ENCODE peak calls at places on chromosomes 13 and 19, in nine cellular contexts. Q is cardiac muscle cell, S is nephron progenitor cell, I is SK-N-SH, J is progenitor cell of endocrine pancreas, N is heart right ventricle, R is lower leg skin, T is right atrium auricular region, G is astrocyte of the cerebellum. B is an unnamed sample.

GRCh38 chr19:402786-403185 is 6.2 kb downstream of the C2CD4C start:
- DNase-seq in J (no peak), Q (no peak), R (no peak), I (no peak), N (no peak), S (no peak), G (no peak), T (no peak), B (peak)

GRCh38 chr13:79825959-79826358 is 345.0 kb downstream of the NDFIP2 start:
- DNase-seq in J (no peak), R (no peak), N (no peak), Q (no peak), S (no peak), T (no peak), I (peak), G (no peak), B (no peak)

GRCh38 chr13:98221234-98221633 is 44.2 kb upstream of the RNF113B start:
- DNase-seq in G (no peak), Q (no peak), I (no peak), R (no peak), N (no peak), T (no peak), S (no peak), J (no peak), B (no peak)

GRCh38 chr13:27203854-27204253 is 32.2 kb upstream of the USP12 start:
- DNase-seq in N (no peak), G (no peak), S (no peak), T (no peak), R (no peak), I (no peak), J (no peak), Q (no peak), B (no peak)

GRCh38 chr19:55426042-55426441 is 17.1 kb downstream of the SHISA7 start:
- DNase-seq in T (no peak), G (no peak), R (no peak), N (no peak), S (no peak), J (no peak), Q (no peak), I (no peak), B (no peak)

GRCh38 chr19:58084596-58085347 is 13.3 kb downstream of the ZSCAN18 start:
- DNase-seq in R (no peak), S (no peak), T (no peak), G (no peak), Q (no peak), N (no peak), I (no peak), J (no peak), B (no peak)

GRCh38 chr19:17347361-17347760 is 10.0 kb downstream of the GTPBP3 start:
- DNase-seq in J (no peak), I (no peak), S (no peak), N (no peak), Q (no peak), R (no peak), G (no peak), T (no peak), B (no peak)

GRCh38 chr13:75871059-75871458 is 234.9 kb downstream of the LMO7 start:
- DNase-seq in I (no peak), J (no peak), T (no peak), R (no peak), G (no peak), S (no peak), Q (no peak), N (no peak), B (no peak)

GRCh38 chr19:58059003-58059671 is at the start of gene ZNF135:
- DNase-seq in S (peak), R (peak), Q (peak), G (peak), N (peak), I (peak), T (peak), J (peak), B (peak)

GRCh38 chr13:98198683-98199082 is 21.6 kb upstream of the RNF113B start:
- DNase-seq in R (no peak), G (no peak), N (no peak), T (no peak), S (no peak), Q (no peak), J (no peak), I (no peak), B (no peak)

GRCh38 chr13:114311908-114312307 is 2.4 kb upstream of the CHAMP1 start:
- DNase-seq in N (no peak), Q (no peak), R (no peak), S (no peak), J (no peak), G (no peak), T (no peak), I (no peak), B (no peak)

GRCh38 chr13:90686438-90686837 is 661.0 kb upstream of the MIR17HG start:
- DNase-seq in S (no peak), T (no peak), I (no peak), Q (no peak), G (peak), N (peak), J (no peak), R (peak), B (no peak)

GRCh38 chr19:32401992-32402391 is 3.6 kb upstream of the DPY19L3 start:
- DNase-seq in Q (no peak), G (no peak), J (no peak), N (no peak), S (no peak), I (no peak), R (no peak), T (no peak), B (no peak)

GRCh38 chr13:76969488-76970365 is 21.4 kb downstream of the ACOD1 start:
- DNase-seq in J (no peak), T (no peak), S (no peak), G (no peak), R (no peak), Q (no peak), N (no peak), I (no peak), B (no peak)

GRCh38 chr13:111911754-111912452 is 155.0 kb upstream of the SOX1 start:
- DNase-seq in Q (no peak), J (peak), I (no peak), G (no peak), S (no peak), N (no peak), R (no peak), T (peak), B (no peak)

GRCh38 chr13:49308104-49308875 is 60.6 kb downstream of the CDADC1 start:
- DNase-seq in Q (no peak), I (no peak), N (peak), R (peak), S (no peak), J (no peak), G (peak), T (peak), B (no peak)

GRCh38 chr19:46861691-46862503 is 1.1 kb downstream of the ARHGAP35 start:
- DNase-seq in J (no peak), T (no peak), Q (peak), S (peak), G (no peak), N (no peak), R (no peak), I (no peak), B (no peak)

GRCh38 chr13:112930192-112930591 is 38.8 kb upstream of the MCF2L start:
- DNase-seq in G (no peak), T (no peak), Q (no peak), S (no peak), N (no peak), R (no peak), I (no peak), J (no peak), B (no peak)

GRCh38 chr13:112932971-112933370 is 36.0 kb upstream of the MCF2L start:
- DNase-seq in S (no peak), G (no peak), T (no peak), N (no peak), J (no peak), R (no peak), I (no peak), Q (no peak), B (no peak)

GRCh38 chr13:112929778-112930055 is 39.3 kb upstream of the MCF2L start:
- DNase-seq in Q (no peak), R (no peak), J (no peak), S (no peak), G (no peak), T (no peak), N (no peak), I (no peak), B (no peak)

GRCh38 chr13:112928958-112929777 is 39.8 kb upstream of the MCF2L start:
- DNase-seq in T (no peak), S (no peak), I (peak), Q (no peak), R (no peak), G (no peak), J (no peak), N (peak), B (no peak)

DNA sequence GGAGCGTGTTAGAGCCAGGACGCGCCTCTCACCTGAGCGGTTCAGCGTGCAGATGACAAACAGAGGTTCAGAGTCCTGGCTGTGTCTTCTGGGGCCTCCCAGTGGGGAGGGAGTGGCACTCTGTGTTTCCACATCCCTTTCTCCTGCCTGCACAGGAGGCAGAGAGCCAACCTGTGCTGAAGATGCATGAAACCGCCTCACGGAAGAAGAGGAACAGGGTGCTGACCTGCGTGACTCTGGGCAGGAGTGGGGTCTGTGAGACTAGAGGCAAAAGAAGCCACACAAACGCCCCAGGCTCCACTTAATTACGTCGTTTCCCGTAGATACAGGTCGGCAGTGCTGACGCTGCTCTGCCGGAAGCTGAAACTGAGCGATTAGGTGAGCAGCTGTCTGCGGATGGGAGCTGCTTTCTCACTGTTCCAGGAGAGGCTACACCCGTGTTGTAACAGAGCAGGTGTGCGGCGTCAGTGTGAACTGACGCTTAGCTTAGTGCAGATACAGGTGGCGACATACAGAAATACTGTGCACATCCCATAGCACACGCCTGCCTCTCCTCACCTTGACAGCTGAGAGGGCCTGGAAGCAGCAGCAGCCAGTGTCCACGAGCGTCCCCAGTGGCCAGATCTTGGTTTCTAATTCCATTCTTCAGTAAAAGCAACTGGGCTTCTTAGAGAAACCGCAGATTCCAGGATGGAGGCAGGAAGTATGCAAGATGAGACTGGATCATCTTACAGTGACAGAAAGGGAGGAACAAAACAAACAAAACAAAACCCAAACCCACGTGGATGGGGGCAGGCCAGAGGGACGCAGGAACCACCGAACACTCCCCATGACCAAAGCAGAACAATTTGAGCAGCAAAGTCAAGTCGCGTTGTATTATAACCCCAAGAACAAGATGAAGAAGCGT is 37.7 kb upstream of the MCF2L start:
- DNase-seq in J (no peak), S (peak), T (no peak), Q (peak), G (no peak), N (no peak), I (peak), R (no peak), B (peak)
- TF ChIP-seq CTCF in J (peak), S (peak), T (no peak), Q (peak), G (peak), N (peak), I (peak), R (no peak), B (peak)

GRCh38 chr19:41447732-41448332 is 4.9 kb downstream of the ERICH4 start:
- DNase-seq in T (no peak), Q (no peak), I (no peak), R (no peak), S (no peak), N (no peak), G (no peak), J (no peak), B (no peak)
- TF ChIP-seq CTCF in T (no peak), Q (peak), I (no peak), R (no peak), S (no peak), N (no peak), G (peak), J (no peak), B (no peak)

GRCh38 chr13:36362914-36363313 is 16.7 kb upstream of the SPART start:
- DNase-seq in Q (no peak), T (no peak), J (no peak), R (no peak), S (no peak), G (no peak), I (no peak), N (no peak), B (no peak)
- TF ChIP-seq CTCF in Q (no peak), T (no peak), J (no peak), R (no peak), S (no peak), G (no peak), I (no peak), N (no peak), B (no peak)

GRCh38 chr19:24159707-24160106 is 72.7 kb downstream of the ZNF254 start:
- DNase-seq in J (no peak), T (no peak), N (no peak), G (no peak), I (peak), R (no peak), Q (no peak), S (no peak), B (no peak)
- TF ChIP-seq CTCF in J (no peak), T (no peak), N (no peak), G (peak), I (peak), R (no peak), Q (peak), S (no peak), B (no peak)

GRCh38 chr13:45362939-45363338 is 22.0 kb upstream of the TPT1 start:
- DNase-seq in R (no peak), S (no peak), Q (no peak), N (no peak), G (no peak), J (no peak), I (no peak), T (no peak), B (no peak)
- TF ChIP-seq CTCF in R (no peak), S (no peak), Q (no peak), N (no peak), G (no peak), J (no peak), I (no peak), T (no peak), B (no peak)

GRCh38 chr13:113046066-113046882 is 59.3 kb upstream of the F7 start:
- DNase-seq in J (no peak), N (no peak), S (no peak), G (no peak), Q (no peak), T (no peak), I (no peak), R (no peak), B (peak)
- TF ChIP-seq CTCF in J (no peak), N (no peak), S (no peak), G (no peak), Q (no peak), T (no peak), I (no peak), R (no peak), B (no peak)